ENCODE peak calls at places on chromosomes 12 and 14, in four cellular contexts. Q, T, O and V are unnamed samples.

GRCh38 chr12:15811192-15812127 is 22.3 kb upstream of the EPS8 start:
- DNase-seq in Q (no peak), T (no peak), O (no peak), V (peak)

GRCh38 chr14:36020120-36021029 is 156.1 kb downstream of the PTCSC3 start:
- DNase-seq in Q (no peak), T (no peak), O (no peak), V (no peak)

GRCh38 chr12:62625238-62625637 is 158.6 kb downstream of the MON2 start:
- DNase-seq in Q (no peak), T (peak), O (peak), V (peak)

GRCh38 chr12:20369164-20370000 is 1.0 kb downstream of the PDE3A start:
- DNase-seq in Q (peak), T (peak), O (peak), V (peak)

GRCh38 chr14:23104591-23105347 is at the start of gene CIROP:
- DNase-seq in Q (no peak), T (no peak), O (no peak), V (no peak)

GRCh38 chr14:76786556-76786955 is 25.3 kb downstream of the VASH1 start:
- DNase-seq in Q (no peak), T (no peak), O (no peak), V (no peak)

GRCh38 chr12:117640511-117640910 is 279.1 kb upstream of the NOS1 start:
- DNase-seq in Q (no peak), T (no peak), O (no peak), V (no peak)

GRCh38 chr14:76918176-76918750 is 92.1 kb downstream of the LRRC74A start:
- DNase-seq in Q (peak), T (peak), O (peak), V (peak)

GRCh38 chr12:82671673-82672195 is 15.0 kb upstream of the TMTC2 start:
- DNase-seq in Q (no peak), T (no peak), O (no peak), V (no peak)

GRCh38 chr12:6096527-6096926 is 27.9 kb downstream of the VWF start:
- DNase-seq in Q (no peak), T (no peak), O (no peak), V (no peak)

GRCh38 chr14:67426983-67427601 is 15.1 kb upstream of the PLEK2 start:
- DNase-seq in Q (peak), T (peak), O (peak), V (peak)